ENCODE peak calls at places on chromosome 19, in six cellular contexts. One of them, this sample, is unnamed.

GRCh38 chr19:14770944-14771839 is 7.2 kb downstream of the ADGRE2 start:
- DNase-seq in A549: no peak
- DNase-seq in lung: no peak
- DNase-seq in Calu3: no peak
- DNase-seq in iris pigment epithelial cell: no peak
- DNase-seq in stimulated activated effector memory CD8-positive, alpha-beta T cell treated with anti-CD3 and anti-CD28 coated beads, Interleukin-12 subunit alpha, Interleukin-12 subunit beta, amount 100 ng/mL, for 72 hours: no peak
- DNase-seq in this sample: no peak

GRCh38 chr19:5293607-5294089 is 47.0 kb downstream of the PTPRS start:
- DNase-seq in A549: no peak
- DNase-seq in lung: no peak
- DNase-seq in Calu3: no peak
- DNase-seq in iris pigment epithelial cell: peak
- DNase-seq in stimulated activated effector memory CD8-positive, alpha-beta T cell treated with anti-CD3 and anti-CD28 coated beads, Interleukin-12 subunit alpha, Interleukin-12 subunit beta, amount 100 ng/mL, for 72 hours: no peak
- DNase-seq in this sample: peak

GRCh38 chr19:16521715-16522289 is 20.4 kb downstream of the CHERP start:
- DNase-seq in A549: no peak
- DNase-seq in lung: no peak
- DNase-seq in Calu3: no peak
- DNase-seq in iris pigment epithelial cell: no peak
- DNase-seq in stimulated activated effector memory CD8-positive, alpha-beta T cell treated with anti-CD3 and anti-CD28 coated beads, Interleukin-12 subunit alpha, Interleukin-12 subunit beta, amount 100 ng/mL, for 72 hours: no peak
- DNase-seq in this sample: no peak

GRCh38 chr19:37963190-37963947 is 56.4 kb downstream of the SIPA1L3 start:
- DNase-seq in A549: no peak
- DNase-seq in lung: no peak
- DNase-seq in Calu3: no peak
- DNase-seq in iris pigment epithelial cell: peak
- DNase-seq in stimulated activated effector memory CD8-positive, alpha-beta T cell treated with anti-CD3 and anti-CD28 coated beads, Interleukin-12 subunit alpha, Interleukin-12 subunit beta, amount 100 ng/mL, for 72 hours: no peak
- DNase-seq in this sample: no peak

GRCh38 chr19:41353466-41354342 is at the start of gene TGFB1:
- DNase-seq in A549: peak
- DNase-seq in lung: peak
- DNase-seq in Calu3: peak
- DNase-seq in iris pigment epithelial cell: peak
- DNase-seq in stimulated activated effector memory CD8-positive, alpha-beta T cell treated with anti-CD3 and anti-CD28 coated beads, Interleukin-12 subunit alpha, Interleukin-12 subunit beta, amount 100 ng/mL, for 72 hours: peak
- DNase-seq in this sample: peak

GRCh38 chr19:4115050-4115817 is 8.7 kb downstream of the MAP2K2 start:
- DNase-seq in A549: no peak
- DNase-seq in lung: no peak
- DNase-seq in Calu3: no peak
- DNase-seq in iris pigment epithelial cell: no peak
- DNase-seq in stimulated activated effector memory CD8-positive, alpha-beta T cell treated with anti-CD3 and anti-CD28 coated beads, Interleukin-12 subunit alpha, Interleukin-12 subunit beta, amount 100 ng/mL, for 72 hours: no peak
- DNase-seq in this sample: no peak

GRCh38 chr19:7676376-7676775 is 514 bp upstream of the MCEMP1 start:
- DNase-seq in A549: no peak
- DNase-seq in lung: peak
- DNase-seq in Calu3: no peak
- DNase-seq in iris pigment epithelial cell: no peak
- DNase-seq in stimulated activated effector memory CD8-positive, alpha-beta T cell treated with anti-CD3 and anti-CD28 coated beads, Interleukin-12 subunit alpha, Interleukin-12 subunit beta, amount 100 ng/mL, for 72 hours: no peak
- DNase-seq in this sample: no peak

GRCh38 chr19:16202320-16203255 is 4.9 kb downstream of the AP1M1 start:
- DNase-seq in A549: no peak
- DNase-seq in lung: no peak
- DNase-seq in Calu3: no peak
- DNase-seq in iris pigment epithelial cell: peak
- DNase-seq in stimulated activated effector memory CD8-positive, alpha-beta T cell treated with anti-CD3 and anti-CD28 coated beads, Interleukin-12 subunit alpha, Interleukin-12 subunit beta, amount 100 ng/mL, for 72 hours: no peak
- DNase-seq in this sample: no peak

GRCh38 chr19:28482221-28482620 is 730.7 kb downstream of the UQCRFS1 start:
- DNase-seq in A549: no peak
- DNase-seq in lung: no peak
- DNase-seq in Calu3: no peak
- DNase-seq in iris pigment epithelial cell: no peak
- DNase-seq in stimulated activated effector memory CD8-positive, alpha-beta T cell treated with anti-CD3 and anti-CD28 coated beads, Interleukin-12 subunit alpha, Interleukin-12 subunit beta, amount 100 ng/mL, for 72 hours: no peak
- DNase-seq in this sample: no peak

GRCh38 chr19:35595928-35596327 is 10.0 kb downstream of the PMIS2 start:
- DNase-seq in A549: no peak
- DNase-seq in lung: no peak
- DNase-seq in Calu3: no peak
- DNase-seq in iris pigment epithelial cell: no peak
- DNase-seq in stimulated activated effector memory CD8-positive, alpha-beta T cell treated with anti-CD3 and anti-CD28 coated beads, Interleukin-12 subunit alpha, Interleukin-12 subunit beta, amount 100 ng/mL, for 72 hours: no peak
- DNase-seq in this sample: no peak